ENCODE peak calls at places on chromosomes 13 and 19, in seven cellular contexts. Y, T, V, L, H, Z and R are unnamed samples.

GRCh38 chr13:45295536-45295935 is 45.4 kb downstream of the TPT1 start:
- DNase-seq in Y (no peak), T (no peak), V (no peak), L (no peak), H (no peak), Z (no peak), R (no peak)

GRCh38 chr19:40811478-40812341 is 12.7 kb downstream of the EGLN2 start:
- DNase-seq in Y (no peak), T (no peak), V (no peak), L (no peak), H (peak; percentile 60), Z (no peak), R (no peak)

GRCh38 chr13:52695856-52696255 is 43.2 kb downstream of the SUGT1 start:
- DNase-seq in Y (no peak), T (peak; percentile 4), V (no peak), L (peak; percentile 83), H (no peak), Z (peak; percentile 79), R (no peak)

GRCh38 chr13:43664700-43665191 is 122.0 kb downstream of the ENOX1 start:
- DNase-seq in Y (no peak), T (peak; percentile 37), V (no peak), L (peak; percentile 41), H (peak; percentile 21), Z (peak; percentile 21), R (peak; percentile 16)

GRCh38 chr19:33283578-33283977 is 18.8 kb downstream of the CEBPA start:
- DNase-seq in Y (no peak), T (no peak), V (no peak), L (no peak), H (no peak), Z (no peak), R (no peak)

GRCh38 chr19:1374250-1374577 is 9.5 kb upstream of the NDUFS7 start:
- DNase-seq in Y (no peak), T (no peak), V (no peak), L (no peak), H (no peak), Z (no peak), R (peak; percentile 46)

GRCh38 chr19:18763674-18764590 is 27.2 kb downstream of the COMP start:
- DNase-seq in Y (no peak), T (no peak), V (no peak), L (peak; percentile 95), H (no peak), Z (peak; percentile 98), R (no peak)

GRCh38 chr13:51380269-51380668 is 40.8 kb downstream of the SERPINE3 start:
- DNase-seq in Y (no peak), T (no peak), V (no peak), L (peak; percentile 84), H (no peak), Z (peak; percentile 68), R (no peak)

GRCh38 chr13:20109037-20109436 is 51.8 kb downstream of the GJA3 start:
- DNase-seq in Y (no peak), T (no peak), V (no peak), L (no peak), H (no peak), Z (no peak), R (no peak)

GRCh38 chr13:75324413-75324940 is 157.5 kb downstream of the TBC1D4 start:
- DNase-seq in Y (no peak), T (no peak), V (no peak), L (no peak), H (no peak), Z (no peak), R (no peak)

GRCh38 chr19:6738726-6739389 is 622 bp upstream of the TRIP10 start:
- DNase-seq in Y (no peak), T (no peak), V (no peak), L (no peak), H (peak; percentile 67), Z (peak; percentile 34), R (peak; percentile 60)

GRCh38 chr19:6736917-6737283 is 480 bp downstream of the GPR108 start:
- DNase-seq in Y (no peak), T (no peak), V (no peak), L (no peak), H (no peak), Z (no peak), R (no peak)

GRCh38 chr19:6736169-6736916 is 1.0 kb downstream of the GPR108 start:
- DNase-seq in Y (peak; percentile 87), T (peak; percentile 72), V (peak; percentile 60), L (peak; percentile 85), H (peak; percentile 75), Z (peak; percentile 90), R (peak; percentile 73)

GRCh38 chr19:6737873-6738725 is 719 bp upstream of the GPR108 start:
- DNase-seq in Y (peak; percentile 95), T (peak; percentile 51), V (peak; percentile 98), L (peak; percentile 77), H (peak; percentile 83), Z (peak; percentile 90), R (peak; percentile 93)

DNA sequence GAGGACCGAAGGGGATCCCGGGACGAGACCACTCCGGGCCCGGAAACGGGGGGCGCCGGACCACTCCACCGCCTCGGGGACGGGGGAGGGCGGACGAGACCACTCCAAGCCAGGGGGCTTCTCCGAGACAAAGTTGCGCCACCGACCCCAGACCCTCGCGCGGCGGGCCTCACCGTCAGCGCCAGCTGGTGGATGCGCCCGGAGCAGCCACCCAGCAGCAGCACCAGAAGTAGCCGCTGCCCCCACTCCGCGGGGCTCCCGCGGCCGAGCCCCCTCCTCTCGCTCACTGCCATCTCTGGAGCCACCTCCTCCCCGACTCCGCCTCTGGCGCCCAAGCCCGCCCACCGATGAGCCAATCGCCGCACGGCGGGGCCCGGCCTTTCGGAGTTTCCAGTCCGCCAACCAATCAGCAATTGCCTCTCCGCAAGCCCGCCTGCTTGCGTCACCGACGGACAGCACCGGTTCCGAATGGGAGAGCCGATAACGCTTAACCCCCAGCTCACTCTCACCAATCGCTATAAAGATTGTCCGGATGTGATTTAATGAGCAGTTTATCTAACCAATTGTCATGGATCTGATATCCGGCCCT is at the start of gene GPR108:
- DNase-seq in Y (peak; percentile 100), T (peak; percentile 100), V (peak; percentile 100), L (peak; percentile 100), H (peak; percentile 100), Z (peak; percentile 100), R (peak; percentile 100)
- TF ChIP-seq CTCF in Y (no peak), T (no peak), V (no peak), L (no peak), H (no peak), Z (no peak), R (no peak)

GRCh38 chr13:27338816-27339215 is 68.2 kb downstream of the RASL11A start:
- DNase-seq in Y (no peak), T (no peak), V (no peak), L (no peak), H (peak; percentile 87), Z (no peak), R (no peak)
- TF ChIP-seq CTCF in Y (no peak), T (peak; percentile 61), V (no peak), L (no peak), H (peak; percentile 66), Z (no peak), R (no peak)

GRCh38 chr13:79972066-79972569 is 368.8 kb downstream of the SPRY2 start:
- DNase-seq in Y (no peak), T (no peak), V (no peak), L (no peak), H (no peak), Z (no peak), R (no peak)

DNA sequence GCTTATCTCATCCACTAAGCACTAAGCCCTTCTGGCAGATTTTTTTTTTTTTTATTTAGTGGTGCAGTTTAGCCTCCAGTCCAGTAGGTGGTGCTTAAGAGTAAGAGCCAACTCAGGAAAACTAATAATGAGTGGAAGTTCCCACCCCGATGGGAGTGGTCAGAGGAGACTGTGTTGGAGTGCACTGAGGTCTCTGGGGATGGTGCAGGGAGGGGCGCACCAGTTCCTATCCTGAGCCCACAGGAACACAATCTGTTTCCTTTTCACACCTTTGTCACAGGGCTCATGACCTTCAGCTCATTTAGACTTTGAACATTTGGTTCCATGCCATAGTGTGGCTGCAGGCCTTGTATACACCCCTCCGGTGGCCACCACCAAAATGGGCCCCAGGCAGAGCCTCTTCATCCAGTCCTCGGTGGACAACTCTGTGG is 367.4 kb downstream of the SPRY2 start:
- DNase-seq in Y (no peak), T (no peak), V (no peak), L (no peak), H (peak; percentile 38), Z (no peak), R (peak; percentile 45)
- TF ChIP-seq CTCF in Y (no peak), T (peak; percentile 49), V (peak; percentile 34), L (peak; percentile 44), H (peak; percentile 50), Z (peak; percentile 58), R (peak; percentile 66)

GRCh38 chr19:51097796-51098195 is 10.4 kb downstream of the CTU1 start:
- DNase-seq in Y (no peak), T (no peak), V (no peak), L (no peak), H (no peak), Z (no peak), R (no peak)

GRCh38 chr19:51094696-51095279 is 12.1 kb upstream of the KLK14 start:
- DNase-seq in Y (no peak), T (no peak), V (no peak), L (no peak), H (peak; percentile 77), Z (no peak), R (no peak)

GRCh38 chr19:51098366-51099069 is 9.7 kb downstream of the CTU1 start:
- DNase-seq in Y (peak; percentile 54), T (no peak), V (no peak), L (no peak), H (peak; percentile 88), Z (no peak), R (peak; percentile 65)

GRCh38 chr19:51097166-51097736 is 11.0 kb downstream of the CTU1 start:
- DNase-seq in Y (peak; percentile 63), T (no peak), V (peak; percentile 50), L (peak; percentile 90), H (peak; percentile 83), Z (peak; percentile 90), R (peak; percentile 56)

DNA sequence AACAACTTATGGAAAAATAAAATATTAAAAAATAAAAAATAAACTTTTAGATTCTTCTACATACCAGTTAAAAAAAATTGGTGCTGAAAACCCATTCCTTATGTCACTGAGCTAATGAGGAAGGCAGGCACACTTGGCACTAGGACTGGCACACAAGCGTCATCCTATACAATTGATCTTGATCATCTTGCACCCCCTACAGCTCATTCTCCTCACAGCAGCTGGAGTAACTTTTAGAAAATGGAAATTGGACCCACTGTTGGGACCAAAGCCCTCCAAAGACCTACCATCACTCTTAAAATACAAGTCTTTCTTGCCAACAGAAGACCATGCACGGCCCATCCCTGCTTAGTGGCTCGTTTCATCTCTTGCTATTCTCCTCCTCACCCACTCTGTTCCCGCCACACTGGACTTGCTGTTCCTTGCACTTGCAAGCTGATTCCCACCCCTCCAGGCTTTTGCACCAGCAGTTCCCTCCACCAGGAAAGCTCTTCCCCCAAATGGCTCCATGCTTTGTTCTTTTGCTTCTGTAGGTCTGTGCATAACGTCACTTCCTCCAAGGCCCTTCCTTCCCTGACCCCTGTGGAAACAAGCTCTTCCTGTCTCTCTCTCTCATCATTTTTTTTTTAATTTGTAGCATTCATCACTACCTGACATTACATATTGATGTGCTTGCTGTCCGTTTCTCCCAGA is 11.6 kb downstream of the CTU1 start:
- DNase-seq in Y (no peak), T (no peak), V (no peak), L (no peak), H (peak; percentile 57), Z (no peak), R (no peak)
- TF ChIP-seq CTCF in Y (no peak), T (no peak), V (peak; percentile 37), L (peak; percentile 35), H (peak; percentile 65), Z (peak; percentile 49), R (peak; percentile 26)